ENCODE peak calls at places on chromosomes 11 and 22, in five cellular contexts. X is suprapubic skin, N is ascending aorta, T is breast epithelium, P is neural progenitor cell. U is an unnamed sample. For H3K36me3, the result is how much of the 10 kb centered on the place peaks cover.

GRCh38 chr11:23021287-23021863 is 161.1 kb upstream of the CCDC179 start:
- DNase-seq in X (no peak), N (no peak), T (no peak), P (peak), U (peak)

GRCh38 chr11:2215230-2215560 is 43.6 kb upstream of the TH start:
- DNase-seq in T (no peak), N (no peak), P (no peak), X (no peak), U (no peak)

GRCh38 chr11:120652705-120653335 is 141.3 kb downstream of the GRIK4 start:
- DNase-seq in P (peak), T (no peak), N (no peak), X (no peak), U (no peak)

GRCh38 chr11:85663781-85664560 is 958 bp downstream of the CREBZF start:
- DNase-seq in P (peak), T (peak), X (peak), N (peak), U (peak)

GRCh38 chr11:4636962-4637661 is at the start of gene OR51D1:
- DNase-seq in X (no peak), P (peak), N (peak), T (peak), U (peak)

GRCh38 chr22:19937616-19938473 is 3.7 kb upstream of the COMT start:
- DNase-seq in X (no peak), N (no peak), T (no peak), P (no peak), U (no peak)

GRCh38 chr11:116771935-116772334 is 852 bp downstream of the BUD13 start:
- DNase-seq in P (no peak), T (no peak), N (no peak), X (no peak), U (no peak)

GRCh38 chr11:75572744-75573143 is 10.7 kb downstream of the SERPINH1 start:
- DNase-seq in T (no peak), X (no peak), N (no peak), P (no peak), U (no peak)

GRCh38 chr11:67636962-67637361 is 2.6 kb downstream of the TBX10 start:
- DNase-seq in P (no peak), T (no peak), X (no peak), N (no peak), U (no peak)

GRCh38 chr11:68763926-68764657 is 12.8 kb upstream of the TESMIN start:
- DNase-seq in N (no peak), X (no peak), P (peak), T (no peak), U (no peak)

GRCh38 chr11:68762481-68762880 is 11.2 kb upstream of the TESMIN start:
- DNase-seq in X (no peak), N (no peak), T (no peak), P (no peak), U (no peak)

GRCh38 chr11:68766786-68767185 is 15.5 kb upstream of the TESMIN start:
- DNase-seq in T (no peak), N (no peak), P (no peak), X (no peak), U (no peak)

GRCh38 chr11:68763181-68763721 is 11.9 kb upstream of the TESMIN start:
- DNase-seq in P (peak), N (no peak), X (no peak), T (no peak), U (no peak)

DNA sequence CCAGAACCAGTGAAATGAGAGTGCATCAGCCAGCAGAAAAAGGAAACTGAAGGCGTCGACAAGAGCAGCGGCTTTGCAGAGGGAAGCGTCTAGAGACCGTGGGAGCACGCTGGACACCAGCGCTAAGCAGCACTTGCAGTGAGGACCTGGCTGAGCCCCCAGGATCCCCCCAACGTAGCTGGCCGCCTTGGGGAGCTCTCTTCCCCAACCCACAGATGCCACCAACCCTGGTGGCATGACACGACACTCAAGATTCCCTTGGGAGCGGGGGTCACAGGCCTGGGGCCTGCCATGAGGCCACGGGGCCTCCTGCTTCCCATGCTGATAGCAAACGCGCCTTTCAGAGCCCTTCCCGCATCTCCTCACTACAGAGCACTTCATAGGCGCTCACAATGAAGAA is 13.4 kb upstream of the TESMIN start:
- DNase-seq in T (no peak), N (no peak), P (no peak), X (no peak), U (no peak)
- H3K36me3 ChIP-seq in T (under half), N (half or more), P (under half), X (half or more), U (half or more)

DNA sequence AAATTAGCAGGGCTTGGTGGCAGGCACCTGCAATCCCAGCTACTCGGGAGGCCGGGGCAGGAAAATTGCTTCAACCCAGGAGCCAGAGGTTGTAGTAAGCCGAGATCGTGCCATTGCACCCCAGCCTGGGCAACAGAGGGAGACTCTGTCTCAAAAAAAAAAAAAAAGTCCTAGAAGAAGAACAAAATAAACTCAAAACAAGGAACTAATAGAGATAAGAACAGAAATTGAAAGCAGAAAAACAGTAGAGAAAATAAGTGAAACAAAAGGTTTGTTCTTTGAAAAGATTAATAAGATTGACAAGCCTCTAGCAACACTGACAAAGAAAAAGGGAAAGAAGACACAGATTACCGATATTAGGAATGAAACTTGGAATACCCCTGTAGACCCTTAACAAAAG is 45.1 kb upstream of the CBX7 start:
- DNase-seq in X (peak), N (no peak), P (no peak), T (no peak), U (no peak)
- H3K36me3 ChIP-seq in X (under half), N (under half), P (under half), T (under half), U (under half)

GRCh38 chr22:22752556-22753477 is 108.4 kb downstream of the GGTLC2 start:
- DNase-seq in N (no peak), X (peak), T (no peak), P (no peak), U (no peak)
- H3K36me3 ChIP-seq in N (under half), X (under half), T (under half), P (under half), U (under half)

GRCh38 chr11:108223449-108224149 is 732 bp downstream of the ATM start:
- DNase-seq in P (no peak), T (no peak), N (no peak), X (no peak), U (no peak)

GRCh38 chr11:108224908-108225786 is 2.3 kb downstream of the ATM start:
- DNase-seq in P (no peak), X (no peak), T (no peak), N (no peak), U (no peak)

GRCh38 chr11:108226036-108226435 is 3.2 kb downstream of the ATM start:
- DNase-seq in X (no peak), N (no peak), T (no peak), P (no peak), U (no peak)

GRCh38 chr11:108224366-108224765 is 1.5 kb downstream of the ATM start:
- DNase-seq in P (no peak), X (no peak), N (no peak), T (no peak), U (no peak)

DNA sequence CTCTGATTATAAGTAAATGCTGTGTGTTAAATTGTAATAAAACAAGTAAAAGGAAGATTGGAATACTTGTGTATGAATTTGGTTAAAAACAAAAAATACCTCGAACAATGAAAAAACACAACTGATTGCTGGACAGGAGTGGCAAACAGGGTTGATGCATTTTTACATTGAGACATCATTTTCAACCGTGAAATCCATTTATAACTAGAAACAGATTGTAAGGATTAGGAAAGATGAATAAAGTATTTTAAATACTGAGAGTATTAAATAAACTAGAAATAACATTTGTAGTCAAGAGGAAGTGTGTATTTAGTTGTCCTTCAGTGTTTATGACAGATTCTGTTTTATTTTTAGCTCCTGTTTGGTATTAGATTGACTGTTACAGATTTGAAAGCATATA is 5.4 kb downstream of the ATM start:
- DNase-seq in N (no peak), P (no peak), T (no peak), X (no peak), U (no peak)
- H3K36me3 ChIP-seq in N (under half), P (under half), T (under half), X (under half), U (under half)

DNA sequence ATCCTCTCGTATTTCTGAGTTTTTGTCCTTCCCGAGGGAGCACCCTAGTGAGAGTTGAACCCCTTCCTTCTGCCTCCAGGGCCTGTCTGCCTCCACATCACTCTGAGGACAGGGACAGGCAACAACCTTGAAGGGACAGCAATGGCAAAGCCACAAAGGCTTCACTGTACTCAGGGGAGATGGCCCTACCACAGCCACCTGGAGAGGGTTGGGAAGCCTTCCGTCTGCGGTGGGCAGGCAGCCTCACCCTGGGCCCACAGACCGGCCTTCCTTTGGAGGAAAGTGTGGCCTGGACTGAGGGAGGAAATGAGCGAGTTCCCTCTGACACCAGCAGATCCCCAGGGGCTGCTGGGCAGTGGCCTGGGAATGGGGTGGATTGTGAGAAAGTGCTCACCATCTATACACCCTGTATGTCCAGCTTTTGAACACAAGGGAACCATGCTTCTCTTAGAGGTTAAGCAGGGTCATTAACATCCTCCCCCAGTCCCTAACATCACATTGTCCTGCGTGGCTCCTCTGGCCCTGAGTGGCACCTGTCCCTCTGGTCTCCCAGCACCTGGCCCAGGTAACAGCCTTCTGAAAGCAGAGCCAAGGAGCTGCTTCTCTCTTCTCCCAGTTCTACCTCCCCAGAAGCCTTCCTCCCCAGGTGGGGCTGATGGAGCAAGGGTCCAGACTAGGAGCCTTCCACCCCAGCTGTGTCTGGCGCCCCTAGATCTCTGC is 6.8 kb downstream of the SLC35C1 start:
- DNase-seq in P (no peak), N (peak), T (no peak), X (no peak), U (no peak)
- H3K36me3 ChIP-seq in P (under half), N (under half), T (under half), X (under half), U (half or more)

DNA sequence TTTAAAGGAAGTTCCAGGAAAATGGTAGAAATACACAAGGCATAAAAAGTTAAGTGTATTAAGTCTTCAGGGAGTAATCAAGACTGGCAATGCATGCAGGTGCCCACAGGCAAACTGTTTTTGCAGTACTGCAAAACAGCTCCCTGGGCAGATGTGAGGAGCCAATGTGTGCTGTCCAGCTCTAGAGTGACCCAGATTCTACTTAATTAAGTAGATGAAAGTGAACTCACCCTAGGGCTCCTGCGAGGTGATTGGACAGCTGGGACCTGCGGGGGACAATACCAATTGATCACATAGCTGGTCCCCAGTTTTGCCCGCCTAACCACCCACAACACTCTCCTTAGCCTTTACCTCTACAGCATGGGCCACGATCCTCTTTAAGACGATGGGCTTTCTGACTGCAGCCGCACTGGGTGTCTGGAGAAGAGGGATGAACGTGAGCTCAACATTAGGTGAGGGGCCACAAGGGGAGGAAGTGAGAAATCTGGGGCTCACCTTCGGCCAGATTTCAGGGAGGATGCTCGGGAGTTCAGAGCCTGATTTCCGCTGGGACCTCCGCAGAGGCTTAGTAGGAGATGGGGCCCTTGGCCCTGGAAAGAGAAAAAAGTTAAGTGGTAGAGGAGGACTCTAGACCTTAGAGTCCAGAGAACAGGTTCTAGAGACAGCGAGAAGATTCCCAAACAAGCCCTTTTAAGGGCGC is 556 bp downstream of the CDCA5 start:
- DNase-seq in N (no peak), P (peak), T (no peak), X (no peak), U (no peak)
- H3K36me3 ChIP-seq in N (under half), P (under half), T (under half), X (under half), U (half or more)

GRCh38 chr11:73978576-73979086 is 4.0 kb downstream of the UCP2 start:
- DNase-seq in P (no peak), T (peak), N (no peak), X (no peak), U (no peak)
- H3K36me3 ChIP-seq in P (under half), T (under half), N (under half), X (under half), U (under half)